ENCODE peak calls at places on chromosomes 5 and 9, in seven cellular contexts. D is tibial artery, K is PC-9, H is ovary, S is lung, I is WTC11, N is mesothelial cell of epicardium. Q is an unnamed sample.

GRCh38 chr5:155794801-155795200 is 532.2 kb upstream of the SGCD start:
- DNase-seq in I (no peak), N (no peak), S (no peak), D (no peak), H (no peak), K (no peak), Q (no peak)

GRCh38 chr9:93673844-93674334 is 97.5 kb downstream of the PHF2 start:
- DNase-seq in K (no peak), I (peak; percentile 5), D (peak; percentile 60), H (peak; percentile 11), S (no peak), N (no peak), Q (peak; percentile 64)

GRCh38 chr5:142660196-142660595 is 25.7 kb downstream of the FGF1 start:
- DNase-seq in I (no peak), D (no peak), K (no peak), N (no peak), S (no peak), H (no peak), Q (peak; percentile 42)

GRCh38 chr5:133247881-133248642 is 196.2 kb downstream of the HSPA4 start:
- DNase-seq in I (peak; percentile 77), D (no peak), S (no peak), H (no peak), N (no peak), K (peak; percentile 47), Q (no peak)

GRCh38 chr5:116922532-116922931 is 347.9 kb upstream of the SEMA6A start:
- DNase-seq in H (no peak), N (no peak), K (no peak), S (no peak), D (no peak), I (no peak), Q (no peak)

GRCh38 chr5:91164424-91164823 is 218.7 kb downstream of the ARRDC3 start:
- DNase-seq in D (no peak), H (no peak), S (no peak), N (no peak), K (no peak), I (no peak), Q (no peak)

GRCh38 chr5:143037708-143038107 is 267.5 kb downstream of the ARHGAP26 start:
- DNase-seq in S (no peak), H (no peak), D (no peak), N (no peak), K (no peak), I (no peak), Q (no peak)

GRCh38 chr9:109143881-109144562 is 23.0 kb downstream of the FRRS1L start:
- DNase-seq in H (no peak), S (no peak), N (no peak), K (peak; percentile 46), I (peak; percentile 15), D (no peak), Q (no peak)

GRCh38 chr9:91734371-91734981 is 215.6 kb downstream of the ROR2 start:
- DNase-seq in N (peak; percentile 82), H (peak; percentile 81), S (peak; percentile 62), K (no peak), I (peak; percentile 82), D (no peak), Q (peak; percentile 84)

GRCh38 chr5:10479226-10479721 is 37.6 kb downstream of the ROPN1L start:
- DNase-seq in H (no peak), K (peak; percentile 98), D (no peak), N (no peak), I (no peak), S (peak; percentile 39), Q (no peak)

GRCh38 chr5:170360712-170361501 is 28.3 kb downstream of the KCNMB1 start:
- DNase-seq in D (no peak), H (no peak), N (no peak), I (no peak), K (no peak), S (no peak), Q (no peak)

GRCh38 chr5:174235993-174236528 is 190.6 kb downstream of the NSG2 start:
- DNase-seq in N (no peak), K (no peak), H (no peak), S (no peak), I (no peak), D (no peak), Q (no peak)

GRCh38 chr5:40958811-40959210 is 49.5 kb downstream of the C7 start:
- DNase-seq in I (no peak), K (no peak), D (no peak), N (no peak), H (no peak), S (no peak), Q (no peak)

GRCh38 chr9:8857330-8858249 is 1058.0 kb upstream of the DMAC1 start:
- DNase-seq in D (peak; percentile 82), H (peak; percentile 86), N (peak; percentile 70), I (peak; percentile 77), K (no peak), S (peak; percentile 31), Q (peak; percentile 81)

GRCh38 chr9:8858250-8859161 is 1058.9 kb upstream of the DMAC1 start:
- DNase-seq in N (peak; percentile 39), S (no peak), I (peak; percentile 25), H (peak; percentile 52), D (no peak), K (no peak), Q (peak; percentile 68)

GRCh38 chr9:8852301-8852864 is 1052.8 kb upstream of the DMAC1 start:
- DNase-seq in D (no peak), S (no peak), N (no peak), K (no peak), H (no peak), I (no peak), Q (no peak)

GRCh38 chr9:8856686-8857329 is 1057.2 kb upstream of the DMAC1 start:
- DNase-seq in D (no peak), N (peak; percentile 37), I (no peak), S (no peak), K (no peak), H (no peak), Q (no peak)

DNA sequence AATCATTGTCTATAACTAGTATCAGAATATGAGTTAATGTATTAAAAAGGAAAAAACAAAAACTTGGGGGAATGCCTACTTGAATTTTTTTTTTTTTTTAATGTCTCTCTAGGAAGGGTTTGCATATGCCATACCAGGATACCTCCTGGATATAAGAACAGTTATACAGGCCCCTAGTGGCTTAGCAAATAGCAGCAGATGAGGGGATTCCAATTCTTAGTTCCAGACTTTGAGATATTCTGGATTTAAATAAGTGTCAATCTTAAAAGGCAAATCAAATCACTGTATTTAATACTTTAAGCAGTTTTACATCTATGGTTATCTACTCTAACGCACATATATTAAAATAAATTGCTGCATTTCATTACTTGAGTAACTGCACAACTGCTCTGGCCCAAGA is 1055.5 kb upstream of the DMAC1 start:
- DNase-seq in I (no peak), H (no peak), K (no peak), D (no peak), N (no peak), S (no peak), Q (no peak)
- TF ChIP-seq CTCF in I (no peak), H (no peak), K (no peak), D (no peak), N (no peak), S (no peak), Q (peak; percentile 79)

DNA sequence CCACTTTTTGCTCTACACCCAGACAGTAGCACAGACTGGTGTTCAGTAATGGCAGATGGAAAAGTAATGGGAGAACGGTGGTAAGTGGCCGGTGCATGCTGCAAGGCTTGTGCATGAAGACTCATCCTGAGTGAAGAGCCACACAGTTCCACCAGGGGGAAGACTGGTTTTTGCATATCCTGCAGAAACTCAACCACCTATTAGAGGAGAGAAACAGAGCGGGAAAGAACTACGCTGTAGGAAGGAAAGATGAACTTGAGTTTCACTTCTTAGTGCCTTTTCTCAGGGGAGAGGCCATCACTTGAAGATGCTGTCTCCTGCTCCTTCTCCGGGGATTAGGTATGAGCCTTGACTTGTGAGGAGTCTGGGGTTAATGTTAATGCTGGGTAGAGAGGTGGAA is 9.4 kb upstream of the PRSS3 start:
- DNase-seq in H (no peak), S (no peak), D (no peak), N (no peak), K (no peak), I (no peak), Q (no peak)
- TF ChIP-seq CTCF in H (no peak), S (no peak), D (no peak), N (peak; percentile 16), K (no peak), I (peak; percentile 15), Q (peak; percentile 37)

DNA sequence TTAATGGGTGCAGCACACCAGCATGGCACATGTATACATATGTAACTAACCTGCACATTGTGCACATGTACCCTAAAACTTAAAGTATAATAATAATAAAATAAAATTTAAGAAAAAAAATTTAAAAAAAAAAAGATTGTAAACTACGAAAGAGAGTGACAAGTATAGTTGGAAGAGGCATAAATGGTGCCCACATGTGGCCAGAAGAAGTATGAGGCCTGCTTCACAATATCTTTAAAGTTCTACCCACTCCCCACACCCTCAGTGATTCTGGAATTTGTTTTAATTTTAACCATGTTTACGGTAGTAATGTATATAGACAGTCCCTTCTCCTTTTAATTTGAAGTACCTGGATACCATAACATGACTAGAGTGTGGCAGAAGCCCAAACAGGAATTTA is 172.7 kb downstream of the CHSY3 start:
- DNase-seq in H (no peak), D (no peak), K (no peak), I (no peak), N (no peak), S (no peak), Q (no peak)
- TF ChIP-seq CTCF in H (no peak), D (no peak), K (peak; percentile 13), I (no peak), N (no peak), S (no peak), Q (peak; percentile 16)

DNA sequence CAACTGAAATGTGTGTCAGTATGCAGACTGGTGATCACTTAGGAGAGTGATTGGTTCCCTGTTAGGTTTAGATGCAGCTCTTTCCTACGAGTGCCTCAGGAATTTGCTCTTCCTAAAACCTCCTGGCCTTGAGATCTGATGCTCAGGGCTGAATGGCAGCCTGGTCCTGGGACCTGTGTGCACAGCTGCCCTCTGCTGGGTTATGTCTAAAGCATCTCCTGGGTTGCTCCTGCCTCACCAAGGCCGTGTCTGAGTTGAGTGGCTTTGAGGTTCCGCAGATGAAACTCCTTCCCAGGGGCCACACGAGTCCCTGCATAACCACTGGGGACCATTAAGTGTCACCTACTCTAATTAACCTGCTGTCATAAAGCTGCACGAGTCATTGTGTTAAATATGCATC is 59.5 kb downstream of the MVB12B start:
- DNase-seq in N (no peak), S (no peak), I (peak; percentile 32), H (no peak), K (no peak), D (no peak), Q (no peak)
- TF ChIP-seq CTCF in N (no peak), S (no peak), I (no peak), H (no peak), K (peak; percentile 41), D (no peak), Q (peak; percentile 56)

GRCh38 chr5:131796793-131797693 is at the start of gene FNIP1:
- DNase-seq in S (peak; percentile 100), K (peak; percentile 90), I (peak; percentile 99), N (peak; percentile 97), H (peak; percentile 99), D (peak; percentile 100), Q (peak; percentile 99)
- TF ChIP-seq CTCF in S (no peak), K (no peak), I (no peak), N (no peak), H (no peak), D (no peak), Q (peak; percentile 44)

GRCh38 chr5:6291961-6292360 is 86.4 kb downstream of the MED10 start:
- DNase-seq in S (no peak), H (no peak), K (no peak), D (no peak), I (no peak), N (no peak), Q (no peak)
- TF ChIP-seq CTCF in S (no peak), H (no peak), K (peak; percentile 59), D (no peak), I (no peak), N (no peak), Q (peak; percentile 49)

Q was measured in type B pancreatic cell.